ENCODE peak calls at places on chromosomes 4 and X, in ten cellular contexts. One of them, this sample, is unnamed.

GRCh38 chr4:95093936-95094929 is 336.5 kb downstream of the BMPR1B start:
- DNase-seq in kidney glomerular epithelial cell: no peak
- DNase-seq in epithelial cell of prostate: no peak
- DNase-seq in ACHN: no peak
- DNase-seq in tibial artery: no peak
- DNase-seq in OCI-LY7: no peak
- DNase-seq in H4: no peak
- DNase-seq in NCI-H774: no peak
- DNase-seq in CD4-positive, alpha-beta memory T cell: no peak
- DNase-seq in endothelial cell: no peak
- DNase-seq in this sample: no peak

GRCh38 chr4:108130955-108131354 is 37.8 kb downstream of the LEF1 start:
- DNase-seq in kidney glomerular epithelial cell: no peak
- DNase-seq in epithelial cell of prostate: no peak
- DNase-seq in ACHN: peak
- DNase-seq in tibial artery: no peak
- DNase-seq in OCI-LY7: no peak
- DNase-seq in H4: no peak
- DNase-seq in NCI-H774: no peak
- DNase-seq in CD4-positive, alpha-beta memory T cell: no peak
- DNase-seq in endothelial cell: no peak
- DNase-seq in this sample: no peak

GRCh38 chr4:185730387-185730786 is 81.6 kb downstream of the SORBS2 start:
- DNase-seq in kidney glomerular epithelial cell: no peak
- DNase-seq in epithelial cell of prostate: no peak
- DNase-seq in ACHN: peak
- DNase-seq in tibial artery: no peak
- DNase-seq in OCI-LY7: peak
- DNase-seq in H4: peak
- DNase-seq in NCI-H774: no peak
- DNase-seq in CD4-positive, alpha-beta memory T cell: no peak
- DNase-seq in endothelial cell: peak
- DNase-seq in this sample: no peak

GRCh38 chr4:168679397-168680176 is 182.7 kb downstream of the PALLD start:
- DNase-seq in kidney glomerular epithelial cell: no peak
- DNase-seq in epithelial cell of prostate: no peak
- DNase-seq in ACHN: no peak
- DNase-seq in tibial artery: no peak
- DNase-seq in OCI-LY7: no peak
- DNase-seq in H4: no peak
- DNase-seq in NCI-H774: no peak
- DNase-seq in CD4-positive, alpha-beta memory T cell: no peak
- DNase-seq in endothelial cell: no peak
- DNase-seq in this sample: no peak

GRCh38 chr4:56817840-56818491 is 3.5 kb downstream of the SPINK2 start:
- DNase-seq in kidney glomerular epithelial cell: no peak
- DNase-seq in epithelial cell of prostate: no peak
- DNase-seq in ACHN: no peak
- DNase-seq in tibial artery: no peak
- DNase-seq in OCI-LY7: no peak
- DNase-seq in H4: no peak
- DNase-seq in NCI-H774: no peak
- DNase-seq in CD4-positive, alpha-beta memory T cell: peak
- DNase-seq in endothelial cell: no peak
- DNase-seq in this sample: no peak

GRCh38 chr4:62399242-62399641 is 1199.1 kb downstream of the ADGRL3 start:
- DNase-seq in kidney glomerular epithelial cell: no peak
- DNase-seq in epithelial cell of prostate: no peak
- DNase-seq in ACHN: no peak
- DNase-seq in tibial artery: no peak
- DNase-seq in OCI-LY7: no peak
- DNase-seq in H4: peak
- DNase-seq in NCI-H774: no peak
- DNase-seq in CD4-positive, alpha-beta memory T cell: no peak
- DNase-seq in endothelial cell: no peak
- DNase-seq in this sample: no peak

GRCh38 chrX:68083510-68083909 is 349.8 kb downstream of the OPHN1 start:
- DNase-seq in kidney glomerular epithelial cell: peak
- DNase-seq in epithelial cell of prostate: no peak
- DNase-seq in ACHN: no peak
- DNase-seq in tibial artery: no peak
- DNase-seq in OCI-LY7: no peak
- DNase-seq in H4: no peak
- DNase-seq in NCI-H774: no peak
- DNase-seq in CD4-positive, alpha-beta memory T cell: no peak
- DNase-seq in endothelial cell: no peak
- DNase-seq in this sample: no peak

GRCh38 chr4:104015680-104016079 is 295.9 kb upstream of the TACR3 start:
- DNase-seq in kidney glomerular epithelial cell: no peak
- DNase-seq in epithelial cell of prostate: no peak
- DNase-seq in ACHN: peak
- DNase-seq in tibial artery: no peak
- DNase-seq in OCI-LY7: peak
- DNase-seq in H4: peak
- DNase-seq in NCI-H774: no peak
- DNase-seq in CD4-positive, alpha-beta memory T cell: no peak
- DNase-seq in endothelial cell: no peak
- DNase-seq in this sample: no peak

GRCh38 chr4:188171551-188171950 is 32.3 kb downstream of the TRIML1 start:
- DNase-seq in kidney glomerular epithelial cell: no peak
- DNase-seq in epithelial cell of prostate: peak
- DNase-seq in ACHN: no peak
- DNase-seq in tibial artery: peak
- DNase-seq in OCI-LY7: no peak
- DNase-seq in H4: no peak
- DNase-seq in NCI-H774: no peak
- DNase-seq in CD4-positive, alpha-beta memory T cell: no peak
- DNase-seq in endothelial cell: no peak
- DNase-seq in this sample: no peak

GRCh38 chrX:9464435-9465371 is at the start of gene TBL1X:
- DNase-seq in kidney glomerular epithelial cell: no peak
- DNase-seq in epithelial cell of prostate: no peak
- DNase-seq in ACHN: peak
- DNase-seq in tibial artery: peak
- DNase-seq in OCI-LY7: peak
- DNase-seq in H4: no peak
- DNase-seq in NCI-H774: peak
- DNase-seq in CD4-positive, alpha-beta memory T cell: peak
- DNase-seq in endothelial cell: peak
- DNase-seq in this sample: peak

GRCh38 chrX:136200466-136200865 is 50.7 kb downstream of the MAP7D3 start:
- DNase-seq in kidney glomerular epithelial cell: peak
- DNase-seq in epithelial cell of prostate: no peak
- DNase-seq in ACHN: peak
- DNase-seq in tibial artery: no peak
- DNase-seq in OCI-LY7: peak
- DNase-seq in H4: no peak
- DNase-seq in NCI-H774: no peak
- DNase-seq in CD4-positive, alpha-beta memory T cell: no peak
- DNase-seq in endothelial cell: no peak
- DNase-seq in this sample: no peak

GRCh38 chrX:33273521-33273920 is 62.2 kb upstream of the DMD start:
- DNase-seq in kidney glomerular epithelial cell: no peak
- DNase-seq in epithelial cell of prostate: no peak
- DNase-seq in ACHN: no peak
- DNase-seq in tibial artery: no peak
- DNase-seq in OCI-LY7: no peak
- DNase-seq in H4: no peak
- DNase-seq in NCI-H774: no peak
- DNase-seq in CD4-positive, alpha-beta memory T cell: no peak
- DNase-seq in endothelial cell: no peak
- DNase-seq in this sample: no peak

GRCh38 chr4:121140712-121141111 is 23.4 kb downstream of the TNIP3 start:
- DNase-seq in kidney glomerular epithelial cell: no peak
- DNase-seq in epithelial cell of prostate: no peak
- DNase-seq in ACHN: no peak
- DNase-seq in tibial artery: no peak
- DNase-seq in OCI-LY7: no peak
- DNase-seq in H4: peak
- DNase-seq in NCI-H774: no peak
- DNase-seq in CD4-positive, alpha-beta memory T cell: no peak
- DNase-seq in endothelial cell: no peak
- DNase-seq in this sample: no peak

GRCh38 chrX:153351981-153352380 is 18.0 kb downstream of the ZNF275 start:
- DNase-seq in kidney glomerular epithelial cell: no peak
- DNase-seq in epithelial cell of prostate: no peak
- DNase-seq in ACHN: no peak
- DNase-seq in tibial artery: no peak
- DNase-seq in OCI-LY7: peak
- DNase-seq in H4: no peak
- DNase-seq in NCI-H774: no peak
- DNase-seq in CD4-positive, alpha-beta memory T cell: no peak
- DNase-seq in endothelial cell: no peak
- DNase-seq in this sample: no peak

GRCh38 chr4:156892695-156893211 is 78.8 kb downstream of the PDGFC start:
- DNase-seq in kidney glomerular epithelial cell: no peak
- DNase-seq in epithelial cell of prostate: no peak
- DNase-seq in ACHN: peak
- DNase-seq in tibial artery: no peak
- DNase-seq in OCI-LY7: no peak
- DNase-seq in H4: no peak
- DNase-seq in NCI-H774: no peak
- DNase-seq in CD4-positive, alpha-beta memory T cell: no peak
- DNase-seq in endothelial cell: no peak
- DNase-seq in this sample: no peak

GRCh38 chr4:150679018-150679766 is 97.2 kb downstream of the MAB21L2 start:
- DNase-seq in kidney glomerular epithelial cell: no peak
- DNase-seq in epithelial cell of prostate: no peak
- DNase-seq in ACHN: no peak
- DNase-seq in tibial artery: no peak
- DNase-seq in OCI-LY7: no peak
- DNase-seq in H4: no peak
- DNase-seq in NCI-H774: no peak
- DNase-seq in CD4-positive, alpha-beta memory T cell: no peak
- DNase-seq in endothelial cell: no peak
- DNase-seq in this sample: no peak

GRCh38 chr4:39976945-39977488 is 694 bp downstream of the PDS5A start:
- DNase-seq in kidney glomerular epithelial cell: no peak
- DNase-seq in epithelial cell of prostate: no peak
- DNase-seq in ACHN: peak
- DNase-seq in tibial artery: peak
- DNase-seq in OCI-LY7: no peak
- DNase-seq in H4: no peak
- DNase-seq in NCI-H774: no peak
- DNase-seq in CD4-positive, alpha-beta memory T cell: peak
- DNase-seq in endothelial cell: peak
- DNase-seq in this sample: no peak

GRCh38 chr4:86948276-86948675 is 13.5 kb downstream of the AFF1 start:
- DNase-seq in kidney glomerular epithelial cell: no peak
- DNase-seq in epithelial cell of prostate: no peak
- DNase-seq in ACHN: no peak
- DNase-seq in tibial artery: no peak
- DNase-seq in OCI-LY7: no peak
- DNase-seq in H4: no peak
- DNase-seq in NCI-H774: no peak
- DNase-seq in CD4-positive, alpha-beta memory T cell: no peak
- DNase-seq in endothelial cell: no peak
- DNase-seq in this sample: no peak

GRCh38 chr4:177696438-177696966 is 254.3 kb upstream of the AGA start:
- DNase-seq in kidney glomerular epithelial cell: peak
- DNase-seq in epithelial cell of prostate: no peak
- DNase-seq in ACHN: no peak
- DNase-seq in tibial artery: no peak
- DNase-seq in OCI-LY7: no peak
- DNase-seq in H4: no peak
- DNase-seq in NCI-H774: no peak
- DNase-seq in CD4-positive, alpha-beta memory T cell: no peak
- DNase-seq in endothelial cell: no peak
- DNase-seq in this sample: no peak